ENCODE peak calls at places on chromosomes 7 and 10, in ten cellular contexts. One of them, this sample, is unnamed.

GRCh38 chr10:63003816-63004453 is 129.2 kb upstream of the NRBF2 start:
- DNase-seq in fibroblast of the aortic adventitia: peak
- DNase-seq in kidney epithelial cell: no peak
- DNase-seq in sigmoid colon: no peak
- DNase-seq in stomach: no peak
- DNase-seq in Peyer's patch: no peak
- DNase-seq in pancreas: no peak
- DNase-seq in kidney: no peak
- DNase-seq in uterus: no peak
- DNase-seq in PC-3: peak
- DNase-seq in this sample: no peak

GRCh38 chr10:127029061-127029460 is 123.8 kb downstream of the DOCK1 start:
- DNase-seq in fibroblast of the aortic adventitia: no peak
- DNase-seq in kidney epithelial cell: no peak
- DNase-seq in sigmoid colon: no peak
- DNase-seq in stomach: no peak
- DNase-seq in Peyer's patch: no peak
- DNase-seq in pancreas: no peak
- DNase-seq in kidney: no peak
- DNase-seq in uterus: no peak
- DNase-seq in PC-3: no peak
- DNase-seq in this sample: no peak

GRCh38 chr10:110446954-110447608 is 50.6 kb upstream of the DUSP5 start:
- DNase-seq in fibroblast of the aortic adventitia: peak
- DNase-seq in kidney epithelial cell: no peak
- DNase-seq in sigmoid colon: peak
- DNase-seq in stomach: no peak
- DNase-seq in Peyer's patch: no peak
- DNase-seq in pancreas: no peak
- DNase-seq in kidney: no peak
- DNase-seq in uterus: no peak
- DNase-seq in PC-3: peak
- DNase-seq in this sample: peak

GRCh38 chr10:32298066-32298812 is 48.7 kb downstream of the EPC1 start:
- DNase-seq in fibroblast of the aortic adventitia: peak
- DNase-seq in kidney epithelial cell: peak
- DNase-seq in sigmoid colon: no peak
- DNase-seq in stomach: no peak
- DNase-seq in Peyer's patch: no peak
- DNase-seq in pancreas: no peak
- DNase-seq in kidney: no peak
- DNase-seq in uterus: no peak
- DNase-seq in PC-3: peak
- DNase-seq in this sample: peak

GRCh38 chr10:73095479-73096021 is 1.1 kb downstream of the P4HA1 start:
- DNase-seq in fibroblast of the aortic adventitia: peak
- DNase-seq in kidney epithelial cell: no peak
- DNase-seq in sigmoid colon: peak
- DNase-seq in stomach: peak
- DNase-seq in Peyer's patch: peak
- DNase-seq in pancreas: peak
- DNase-seq in kidney: no peak
- DNase-seq in uterus: peak
- DNase-seq in PC-3: peak
- DNase-seq in this sample: peak

GRCh38 chr7:7109934-7110333 is 72.4 kb upstream of the C1GALT1 start:
- DNase-seq in fibroblast of the aortic adventitia: no peak
- DNase-seq in kidney epithelial cell: no peak
- DNase-seq in sigmoid colon: no peak
- DNase-seq in stomach: no peak
- DNase-seq in Peyer's patch: no peak
- DNase-seq in pancreas: no peak
- DNase-seq in kidney: no peak
- DNase-seq in uterus: no peak
- DNase-seq in PC-3: no peak
- DNase-seq in this sample: no peak

GRCh38 chr10:78304091-78305045 is 270.7 kb downstream of the RPS24 start:
- DNase-seq in fibroblast of the aortic adventitia: no peak
- DNase-seq in kidney epithelial cell: no peak
- DNase-seq in sigmoid colon: peak
- DNase-seq in stomach: no peak
- DNase-seq in Peyer's patch: no peak
- DNase-seq in pancreas: no peak
- DNase-seq in kidney: no peak
- DNase-seq in uterus: no peak
- DNase-seq in PC-3: no peak
- DNase-seq in this sample: no peak

GRCh38 chr7:16753932-16754571 is 497 bp downstream of the TSPAN13 start:
- DNase-seq in fibroblast of the aortic adventitia: no peak
- DNase-seq in kidney epithelial cell: no peak
- DNase-seq in sigmoid colon: no peak
- DNase-seq in stomach: peak
- DNase-seq in Peyer's patch: peak
- DNase-seq in pancreas: peak
- DNase-seq in kidney: peak
- DNase-seq in uterus: no peak
- DNase-seq in PC-3: peak
- DNase-seq in this sample: peak

GRCh38 chr7:6277476-6277875 is 5.1 kb upstream of the CYTH3 start:
- DNase-seq in fibroblast of the aortic adventitia: no peak
- DNase-seq in kidney epithelial cell: no peak
- DNase-seq in sigmoid colon: no peak
- DNase-seq in stomach: no peak
- DNase-seq in Peyer's patch: no peak
- DNase-seq in pancreas: no peak
- DNase-seq in kidney: no peak
- DNase-seq in uterus: no peak
- DNase-seq in PC-3: no peak
- DNase-seq in this sample: no peak

GRCh38 chr10:17682236-17682946 is 38.4 kb downstream of the STAM start:
- DNase-seq in fibroblast of the aortic adventitia: peak
- DNase-seq in kidney epithelial cell: no peak
- DNase-seq in sigmoid colon: no peak
- DNase-seq in stomach: no peak
- DNase-seq in Peyer's patch: no peak
- DNase-seq in pancreas: no peak
- DNase-seq in kidney: no peak
- DNase-seq in uterus: no peak
- DNase-seq in PC-3: no peak
- DNase-seq in this sample: no peak

GRCh38 chr10:79266543-79267312 is 80.5 kb upstream of the PPIF start:
- DNase-seq in fibroblast of the aortic adventitia: peak
- DNase-seq in kidney epithelial cell: peak
- DNase-seq in sigmoid colon: peak
- DNase-seq in stomach: peak
- DNase-seq in Peyer's patch: peak
- DNase-seq in pancreas: peak
- DNase-seq in kidney: peak
- DNase-seq in uterus: peak
- DNase-seq in PC-3: peak
- DNase-seq in this sample: peak

GRCh38 chr7:27146491-27147210 is 923 bp downstream of the HOXA6 start:
- DNase-seq in fibroblast of the aortic adventitia: no peak
- DNase-seq in kidney epithelial cell: no peak
- DNase-seq in sigmoid colon: peak
- DNase-seq in stomach: no peak
- DNase-seq in Peyer's patch: peak
- DNase-seq in pancreas: no peak
- DNase-seq in kidney: peak
- DNase-seq in uterus: no peak
- DNase-seq in PC-3: no peak
- DNase-seq in this sample: no peak

GRCh38 chr7:158001621-158002320 is 585.9 kb downstream of the PTPRN2 start:
- DNase-seq in fibroblast of the aortic adventitia: no peak
- DNase-seq in kidney epithelial cell: no peak
- DNase-seq in sigmoid colon: no peak
- DNase-seq in stomach: no peak
- DNase-seq in Peyer's patch: no peak
- DNase-seq in pancreas: no peak
- DNase-seq in kidney: peak
- DNase-seq in uterus: no peak
- DNase-seq in PC-3: peak
- DNase-seq in this sample: no peak

GRCh38 chr7:158903897-158904541 is 47.7 kb downstream of the DYNC2I1 start:
- DNase-seq in fibroblast of the aortic adventitia: no peak
- DNase-seq in kidney epithelial cell: no peak
- DNase-seq in sigmoid colon: no peak
- DNase-seq in stomach: no peak
- DNase-seq in Peyer's patch: no peak
- DNase-seq in pancreas: no peak
- DNase-seq in kidney: no peak
- DNase-seq in uterus: no peak
- DNase-seq in PC-3: no peak
- DNase-seq in this sample: no peak

GRCh38 chr7:37128644-37129043 is 320.0 kb downstream of the ELMO1 start:
- DNase-seq in fibroblast of the aortic adventitia: no peak
- DNase-seq in kidney epithelial cell: no peak
- DNase-seq in sigmoid colon: no peak
- DNase-seq in stomach: no peak
- DNase-seq in Peyer's patch: no peak
- DNase-seq in pancreas: peak
- DNase-seq in kidney: no peak
- DNase-seq in uterus: no peak
- DNase-seq in PC-3: no peak
- DNase-seq in this sample: no peak

DNA sequence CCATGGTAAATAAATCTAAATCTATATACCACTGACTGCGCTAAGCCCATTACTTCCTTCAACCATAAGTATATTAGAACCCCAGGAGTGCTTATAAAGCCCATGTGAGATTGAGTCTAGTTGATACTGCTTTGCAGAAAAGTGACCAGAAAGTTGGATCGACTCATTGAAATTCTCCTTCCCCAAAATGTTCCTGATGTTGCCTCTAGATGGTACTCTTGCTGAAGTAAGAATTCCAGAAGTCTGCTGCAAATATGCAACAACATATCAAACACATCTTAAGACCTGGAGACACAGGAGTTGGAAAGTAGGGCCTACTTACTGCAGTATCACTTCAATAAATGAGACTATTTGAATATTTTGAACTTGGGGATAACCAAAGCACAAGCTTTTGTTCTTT is 550.8 kb downstream of the IPMK start:
- DNase-seq in fibroblast of the aortic adventitia: peak
- DNase-seq in kidney epithelial cell: no peak
- DNase-seq in sigmoid colon: no peak
- DNase-seq in stomach: no peak
- DNase-seq in Peyer's patch: no peak
- DNase-seq in pancreas: no peak
- DNase-seq in kidney: no peak
- DNase-seq in uterus: no peak
- DNase-seq in PC-3: peak
- DNase-seq in this sample: peak
- TF ChIP-seq CTCF in fibroblast of the aortic adventitia: peak
- TF ChIP-seq CTCF in kidney epithelial cell: peak
- TF ChIP-seq CTCF in sigmoid colon: no peak
- TF ChIP-seq CTCF in stomach: no peak
- TF ChIP-seq CTCF in Peyer's patch: peak
- TF ChIP-seq CTCF in pancreas: no peak
- TF ChIP-seq CTCF in kidney: peak
- TF ChIP-seq CTCF in uterus: no peak
- TF ChIP-seq CTCF in PC-3: peak
- TF ChIP-seq CTCF in this sample: peak

DNA sequence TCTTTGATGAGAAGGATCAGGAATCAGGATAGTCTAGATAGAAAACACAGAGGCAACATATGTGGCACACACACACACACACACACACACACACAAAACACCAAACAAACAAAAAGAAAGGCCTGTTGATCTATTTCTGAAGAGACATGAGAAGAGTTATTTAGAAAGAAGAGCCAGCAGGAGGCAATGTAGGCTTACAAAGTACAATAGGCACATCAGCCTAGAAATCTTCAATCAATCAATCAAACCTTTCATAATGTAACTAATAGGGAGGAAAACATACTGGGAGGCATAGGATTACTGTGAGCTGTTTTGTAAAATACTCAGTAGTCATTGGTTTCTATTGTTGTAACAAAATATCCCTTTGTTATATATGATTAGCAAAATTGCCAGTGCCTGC is 47.3 kb upstream of the TES start:
- DNase-seq in fibroblast of the aortic adventitia: no peak
- DNase-seq in kidney epithelial cell: no peak
- DNase-seq in sigmoid colon: no peak
- DNase-seq in stomach: no peak
- DNase-seq in Peyer's patch: no peak
- DNase-seq in pancreas: no peak
- DNase-seq in kidney: no peak
- DNase-seq in uterus: no peak
- DNase-seq in PC-3: peak
- DNase-seq in this sample: no peak
- H3K4me3 ChIP-seq in fibroblast of the aortic adventitia: no peak
- H3K4me3 ChIP-seq in kidney epithelial cell: no peak
- H3K4me3 ChIP-seq in sigmoid colon: no peak
- H3K4me3 ChIP-seq in stomach: no peak
- H3K4me3 ChIP-seq in Peyer's patch: no peak
- H3K4me3 ChIP-seq in pancreas: no peak
- H3K4me3 ChIP-seq in kidney: no peak
- H3K4me3 ChIP-seq in uterus: no peak
- H3K4me3 ChIP-seq in PC-3: no peak
- H3K4me3 ChIP-seq in this sample: no peak

DNA sequence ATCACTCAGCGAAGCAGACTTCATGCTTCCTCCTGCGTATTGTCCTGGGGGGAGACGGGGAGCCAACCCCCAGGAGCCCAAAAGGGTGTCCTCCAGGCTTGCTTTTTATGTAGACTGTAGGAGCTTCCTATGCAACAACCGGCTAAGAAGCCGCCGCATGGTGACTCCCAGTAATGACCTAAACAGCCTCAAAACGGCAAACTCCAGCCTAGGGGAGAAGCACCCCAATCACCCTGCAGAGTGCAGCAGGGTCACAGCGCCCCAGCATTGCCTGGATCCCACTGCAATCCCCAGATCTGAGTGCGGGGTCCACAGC is 52.0 kb downstream of the PROSER2 start:
- DNase-seq in fibroblast of the aortic adventitia: no peak
- DNase-seq in kidney epithelial cell: no peak
- DNase-seq in sigmoid colon: peak
- DNase-seq in stomach: no peak
- DNase-seq in Peyer's patch: no peak
- DNase-seq in pancreas: no peak
- DNase-seq in kidney: no peak
- DNase-seq in uterus: no peak
- DNase-seq in PC-3: no peak
- DNase-seq in this sample: peak
- TF ChIP-seq CTCF in fibroblast of the aortic adventitia: no peak
- TF ChIP-seq CTCF in kidney epithelial cell: no peak
- TF ChIP-seq CTCF in sigmoid colon: no peak
- TF ChIP-seq CTCF in stomach: no peak
- TF ChIP-seq CTCF in Peyer's patch: no peak
- TF ChIP-seq CTCF in pancreas: no peak
- TF ChIP-seq CTCF in kidney: no peak
- TF ChIP-seq CTCF in uterus: no peak
- TF ChIP-seq CTCF in PC-3: no peak
- TF ChIP-seq CTCF in this sample: no peak

DNA sequence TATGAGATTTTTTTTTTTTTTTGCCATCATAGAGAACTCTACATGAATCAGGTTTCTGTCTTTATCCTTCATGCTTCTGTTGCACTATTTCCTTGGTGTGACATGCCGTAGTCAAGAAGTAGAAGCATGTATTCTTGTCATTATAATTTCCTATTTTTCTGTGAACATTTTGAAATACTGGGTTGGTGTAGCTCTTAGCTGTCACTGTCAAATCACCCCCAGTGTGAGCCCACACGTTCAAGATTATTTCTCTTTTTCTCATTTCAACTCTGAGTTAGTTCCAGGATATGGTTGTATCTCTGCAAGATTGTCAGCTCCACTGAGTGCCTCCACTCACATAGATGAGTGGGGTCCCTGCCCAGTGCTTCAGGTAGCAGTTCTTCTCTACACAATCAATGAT is 209.5 kb downstream of the NRG3 start:
- DNase-seq in fibroblast of the aortic adventitia: no peak
- DNase-seq in kidney epithelial cell: no peak
- DNase-seq in sigmoid colon: no peak
- DNase-seq in stomach: no peak
- DNase-seq in Peyer's patch: no peak
- DNase-seq in pancreas: no peak
- DNase-seq in kidney: no peak
- DNase-seq in uterus: no peak
- DNase-seq in PC-3: no peak
- DNase-seq in this sample: no peak
- H3K4me3 ChIP-seq in fibroblast of the aortic adventitia: no peak
- H3K4me3 ChIP-seq in kidney epithelial cell: no peak
- H3K4me3 ChIP-seq in sigmoid colon: no peak
- H3K4me3 ChIP-seq in stomach: no peak
- H3K4me3 ChIP-seq in Peyer's patch: no peak
- H3K4me3 ChIP-seq in pancreas: no peak
- H3K4me3 ChIP-seq in kidney: no peak
- H3K4me3 ChIP-seq in uterus: no peak
- H3K4me3 ChIP-seq in PC-3: no peak
- H3K4me3 ChIP-seq in this sample: no peak

This sample was measured in cardiac fibroblast.